ENCODE peak calls at places on chromosome 20, in nine cellular contexts. H is SJSA1, V is EL, I is hypothalamus, N is NCI-H1694 treated with DMSO at 0.1 percent for 48 hours, A is mesothelial cell of epicardium, Z is WERI-Rb-1, G is A549, U is tibial nerve. L is an unnamed sample.

GRCh38 chr20:19495905-19496703 is 262.0 kb upstream of the RIN2 start:
- DNase-seq in H (no peak), V (peak; percentile 69), I (no peak), N (no peak), A (no peak), Z (no peak), G (no peak), U (no peak), L (no peak)

GRCh38 chr20:21840991-21841390 is 135.5 kb downstream of the PAX1 start:
- DNase-seq in H (no peak), V (no peak), I (no peak), N (no peak), A (no peak), Z (no peak), G (no peak), U (no peak), L (no peak)

GRCh38 chr20:20743511-20744169 is 31.2 kb upstream of the RALGAPA2 start:
- DNase-seq in H (peak; percentile 11), V (no peak), I (peak; percentile 27), N (no peak), A (no peak), Z (peak; percentile 28), G (no peak), U (peak; percentile 38), L (peak; percentile 75)

GRCh38 chr20:12966468-12967085 is 42.2 kb upstream of the SPTLC3 start:
- DNase-seq in H (no peak), V (peak; percentile 24), I (no peak), N (peak; percentile 28), A (no peak), Z (no peak), G (peak; percentile 61), U (no peak), L (no peak)

GRCh38 chr20:45735988-45736387 is 13.8 kb downstream of the SPINT4 start:
- DNase-seq in H (no peak), V (no peak), I (no peak), N (no peak), A (no peak), Z (no peak), G (no peak), U (no peak), L (no peak)

GRCh38 chr20:3842332-3842930 is 4.2 kb upstream of the MAVS start:
- DNase-seq in H (no peak), V (no peak), I (no peak), N (no peak), A (no peak), Z (no peak), G (no peak), U (no peak), L (no peak)

GRCh38 chr20:12318043-12318442 is 400.4 kb downstream of the BTBD3 start:
- DNase-seq in H (no peak), V (no peak), I (no peak), N (no peak), A (no peak), Z (no peak), G (no peak), U (no peak), L (no peak)

GRCh38 chr20:17619351-17620093 is 49.6 kb downstream of the DSTN start:
- DNase-seq in H (peak; percentile 36), V (no peak), I (no peak), N (no peak), A (no peak), Z (no peak), G (no peak), U (no peak), L (peak; percentile 41)

GRCh38 chr20:38883081-38883980 is 42.9 kb upstream of the FAM83D start:
- DNase-seq in H (no peak), V (peak; percentile 31), I (peak; percentile 27), N (peak; percentile 95), A (no peak), Z (peak; percentile 33), G (no peak), U (no peak), L (no peak)

GRCh38 chr20:50450961-50451752 is 59.0 kb upstream of the PTPN1 start:
- DNase-seq in H (no peak), V (peak; percentile 43), I (no peak), N (no peak), A (no peak), Z (no peak), G (peak; percentile 57), U (peak; percentile 55), L (peak; percentile 94)

GRCh38 chr20:843908-844307 is 10.4 kb downstream of the FAM110A start:
- DNase-seq in H (no peak), V (no peak), I (no peak), N (no peak), A (no peak), Z (no peak), G (no peak), U (no peak), L (no peak)

GRCh38 chr20:23092409-23092756 is 6.3 kb upstream of the CD93 start:
- DNase-seq in H (no peak), V (no peak), I (no peak), N (no peak), A (no peak), Z (no peak), G (no peak), U (no peak), L (no peak)

GRCh38 chr20:23562721-23563342 is 5.5 kb downstream of the CST9L start:
- DNase-seq in H (no peak), V (no peak), I (no peak), N (no peak), A (no peak), Z (no peak), G (no peak), U (no peak), L (peak; percentile 18)

GRCh38 chr20:39004508-39004907 is 42.4 kb downstream of the DHX35 start:
- DNase-seq in H (no peak), V (no peak), I (no peak), N (no peak), A (no peak), Z (no peak), G (no peak), U (no peak), L (no peak)

GRCh38 chr20:63215101-63216040 is 560 bp downstream of the YTHDF1 start:
- DNase-seq in H (no peak), V (peak; percentile 66), I (no peak), N (no peak), A (no peak), Z (peak; percentile 72), G (peak; percentile 68), U (no peak), L (peak; percentile 85)

GRCh38 chr20:289693-290080 is 863 bp downstream of the C20orf96 start:
- DNase-seq in H (no peak), V (no peak), I (no peak), N (no peak), A (no peak), Z (no peak), G (no peak), U (no peak), L (no peak)

GRCh38 chr20:43799741-43800140 is 72.9 kb upstream of the GTSF1L start:
- DNase-seq in H (no peak), V (no peak), I (no peak), N (no peak), A (no peak), Z (no peak), G (no peak), U (no peak), L (no peak)

GRCh38 chr20:63705232-63706026 is 2.3 kb downstream of the ARFRP1 start:
- DNase-seq in H (no peak), V (no peak), I (no peak), N (no peak), A (no peak), Z (no peak), G (no peak), U (no peak), L (no peak)

GRCh38 chr20:45995213-45996097 is 13.3 kb upstream of the MMP9 start:
- DNase-seq in H (no peak), V (no peak), I (no peak), N (no peak), A (no peak), Z (no peak), G (peak; percentile 50), U (no peak), L (no peak)

GRCh38 chr20:41494451-41494850 is 123.7 kb downstream of the CHD6 start:
- DNase-seq in H (no peak), V (no peak), I (no peak), N (no peak), A (no peak), Z (no peak), G (no peak), U (no peak), L (no peak)

GRCh38 chr20:13736792-13737191 is 47.9 kb downstream of the ESF1 start:
- DNase-seq in H (no peak), V (peak; percentile 16), I (no peak), N (no peak), A (no peak), Z (no peak), G (no peak), U (peak; percentile 30), L (no peak)

GRCh38 chr20:32642257-32643046 is 31.3 kb downstream of the C20orf203 start:
- DNase-seq in H (no peak), V (no peak), I (no peak), N (no peak), A (no peak), Z (no peak), G (no peak), U (no peak), L (peak; percentile 45)

GRCh38 chr20:325889-326644 is 715 bp downstream of the SOX12 start:
- DNase-seq in H (peak; percentile 63), V (peak; percentile 68), I (peak; percentile 45), N (peak; percentile 19), A (peak; percentile 60), Z (peak; percentile 80), G (peak; percentile 77), U (no peak), L (peak; percentile 89)

GRCh38 chr20:3173582-3174441 is 463 bp upstream of the LZTS3 start:
- DNase-seq in H (peak; percentile 82), V (peak; percentile 86), I (peak; percentile 61), N (peak; percentile 73), A (peak; percentile 96), Z (peak; percentile 91), G (peak; percentile 78), U (peak; percentile 80), L (peak; percentile 97)

GRCh38 chr20:20465259-20465658 is 97.4 kb downstream of the INSM1 start:
- DNase-seq in H (no peak), V (no peak), I (no peak), N (peak; percentile 79), A (no peak), Z (no peak), G (no peak), U (no peak), L (peak; percentile 73)

GRCh38 chr20:15811951-15812350 is 761.3 kb downstream of the KIF16B start:
- DNase-seq in H (no peak), V (no peak), I (no peak), N (no peak), A (no peak), Z (peak; percentile 50), G (no peak), U (no peak), L (no peak)

GRCh38 chr20:18677126-18677525 is 89.3 kb downstream of the DTD1 start:
- DNase-seq in H (no peak), V (no peak), I (no peak), N (no peak), A (no peak), Z (no peak), G (no peak), U (no peak), L (no peak)

GRCh38 chr20:23290761-23291574 is 59.6 kb upstream of the NXT1 start:
- DNase-seq in H (no peak), V (no peak), I (no peak), N (no peak), A (no peak), Z (no peak), G (no peak), U (no peak), L (peak; percentile 27)

GRCh38 chr20:24980321-24981053 is 12.1 kb downstream of the APMAP start:
- DNase-seq in H (peak; percentile 35), V (no peak), I (no peak), N (no peak), A (no peak), Z (no peak), G (no peak), U (no peak), L (peak; percentile 5)

GRCh38 chr20:62651285-62652021 is 9.2 kb downstream of the SLCO4A1 start:
- DNase-seq in H (no peak), V (no peak), I (no peak), N (peak; percentile 50), A (peak; percentile 53), Z (no peak), G (no peak), U (peak; percentile 62), L (peak; percentile 58)

GRCh38 chr20:47204008-47204745 is 152.3 kb downstream of the ZMYND8 start:
- DNase-seq in H (no peak), V (peak; percentile 54), I (no peak), N (no peak), A (no peak), Z (no peak), G (peak; percentile 54), U (no peak), L (no peak)